ENCODE peak calls at places on chromosomes 4 and X, in six cellular contexts. O is NCI-H2029; Q is stimulated activated CD4-positive, alpha-beta T cell treated with anti-CD3 and anti-CD28 coated beads, Interleukin-15, amount 100 ng/mL, for 1 hour; T is substantia nigra; R is A172; E is T-helper 2 cell. I is an unnamed sample.

GRCh38 chr4:112361181-112361791 is 64.1 kb downstream of the ALPK1 start:
- DNase-seq in O (peak), Q (no peak), T (no peak), R (peak), E (no peak), I (peak)

GRCh38 chr4:8343967-8344331 is 74.4 kb downstream of the HTRA3 start:
- DNase-seq in O (no peak), Q (no peak), T (no peak), R (no peak), E (no peak), I (no peak)

GRCh38 chr4:102263024-102263787 is 82.1 kb downstream of the SLC39A8 start:
- DNase-seq in O (peak), Q (no peak), T (peak), R (peak), E (no peak), I (peak)

GRCh38 chr4:19982556-19982955 is 269.1 kb upstream of the SLIT2 start:
- DNase-seq in O (no peak), Q (no peak), T (no peak), R (peak), E (no peak), I (no peak)

GRCh38 chr4:186027405-186027804 is 41.6 kb upstream of the TLR3 start:
- DNase-seq in O (no peak), Q (no peak), T (no peak), R (no peak), E (no peak), I (no peak)

GRCh38 chrX:25523574-25523973 is 507.8 kb upstream of the ARX start:
- DNase-seq in O (no peak), Q (no peak), T (peak), R (peak), E (no peak), I (no peak)

GRCh38 chrX:53984895-53985294 is 59.4 kb downstream of the PHF8 start:
- DNase-seq in O (no peak), Q (no peak), T (no peak), R (no peak), E (no peak), I (no peak)

GRCh38 chr4:117001077-117001476 is 84.3 kb downstream of the TRAM1L1 start:
- DNase-seq in O (no peak), Q (no peak), T (no peak), R (no peak), E (no peak), I (peak)

GRCh38 chrX:31123335-31123734 is 51.5 kb upstream of the FTHL17 start:
- DNase-seq in O (no peak), Q (no peak), T (no peak), R (no peak), E (no peak), I (no peak)

GRCh38 chr4:17765514-17766286 is 15.7 kb downstream of the FAM184B start:
- DNase-seq in O (no peak), Q (no peak), T (no peak), R (no peak), E (no peak), I (no peak)

GRCh38 chr4:125091031-125091540 is 223.7 kb upstream of the FAT4 start:
- DNase-seq in O (no peak), Q (no peak), T (no peak), R (no peak), E (no peak), I (no peak)

GRCh38 chrX:115232933-115233496 is 881 bp downstream of the LRCH2 start:
- DNase-seq in O (no peak), Q (no peak), T (no peak), R (no peak), E (no peak), I (no peak)

GRCh38 chr4:48654015-48654664 is 125.9 kb downstream of the FRYL start:
- DNase-seq in O (no peak), Q (no peak), T (no peak), R (no peak), E (no peak), I (no peak)

GRCh38 chrX:132004728-132005127 is 18.4 kb upstream of the STK26 start:
- DNase-seq in O (no peak), Q (no peak), T (no peak), R (no peak), E (no peak), I (no peak)

GRCh38 chrX:40299502-40300118 is 201.9 kb upstream of the BCOR start:
- DNase-seq in O (no peak), Q (no peak), T (no peak), R (no peak), E (no peak), I (no peak)

GRCh38 chr4:182944484-182945227 is 27.5 kb upstream of the DCTD start:
- DNase-seq in O (no peak), Q (no peak), T (no peak), R (no peak), E (no peak), I (no peak)

GRCh38 chrX:147803948-147804347 is 107.8 kb upstream of the FMR1 start:
- DNase-seq in O (no peak), Q (no peak), T (no peak), R (peak), E (no peak), I (peak)

GRCh38 chrX:110276778-110277177 is 41.1 kb downstream of the AMMECR1 start:
- DNase-seq in O (no peak), Q (no peak), T (no peak), R (no peak), E (no peak), I (peak)

GRCh38 chr4:1582227-1582626 is 101.9 kb downstream of the FAM53A start:
- DNase-seq in O (no peak), Q (no peak), T (peak), R (no peak), E (no peak), I (no peak)

GRCh38 chrX:16712116-16712824 is at the start of gene CTPS2:
- DNase-seq in O (no peak), Q (no peak), T (peak), R (peak), E (peak), I (peak)

GRCh38 chr4:69764311-69764710 is 3.9 kb upstream of the SULT1B1 start:
- DNase-seq in O (no peak), Q (no peak), T (no peak), R (no peak), E (no peak), I (no peak)

GRCh38 chrX:23493941-23494374 is 159.3 kb downstream of the PTCHD1 start:
- DNase-seq in O (no peak), Q (no peak), T (no peak), R (peak), E (no peak), I (peak)

GRCh38 chrX:16797358-16797757 is 11.1 kb downstream of the TXLNG start:
- DNase-seq in O (no peak), Q (no peak), T (peak), R (no peak), E (no peak), I (no peak)

GRCh38 chrX:40108084-40108958 is 10.6 kb upstream of the BCOR start:
- DNase-seq in O (no peak), Q (no peak), T (peak), R (no peak), E (no peak), I (peak)

GRCh38 chrX:53319614-53320542 is 38.5 kb upstream of the IQSEC2 start:
- DNase-seq in O (no peak), Q (no peak), T (peak), R (no peak), E (no peak), I (no peak)

GRCh38 chrX:120251471-120252011 is 929 bp downstream of the ZBTB33 start:
- DNase-seq in O (no peak), Q (no peak), T (peak), R (peak), E (peak), I (no peak)

GRCh38 chr4:170058745-170059144 is 31.0 kb downstream of the AADAT start:
- DNase-seq in O (no peak), Q (no peak), T (no peak), R (no peak), E (no peak), I (no peak)

GRCh38 chrX:68588653-68589371 is 58.7 kb upstream of the STARD8 start:
- DNase-seq in O (no peak), Q (no peak), T (no peak), R (no peak), E (no peak), I (no peak)

GRCh38 chrX:71668248-71668595 is 876 bp downstream of the LOC101059915 start:
- DNase-seq in O (no peak), Q (no peak), T (no peak), R (no peak), E (no peak), I (no peak)

GRCh38 chr4:30269850-30270249 is 450.3 kb upstream of the PCDH7 start:
- DNase-seq in O (no peak), Q (no peak), T (no peak), R (peak), E (no peak), I (no peak)

I was measured in RCC 7860.